ENCODE peak calls at places on chromosome 19, in nine cellular contexts. B is Caco-2; J is epithelial cell of esophagus; X is frontal cortex; I is SK-N-SH; M is T-cell; Q is fibroblast of lung; A is stimulated activated CD4-positive, alpha-beta T cell treated with anti-CD3 and anti-CD28 coated beads, Interleukin-12 subunit alpha, Interleukin-12 subunit beta, amount 100 ng/mL, for 4 hours; Y is NCI-H2081. N is an unnamed sample.

GRCh38 chr19:13804830-13805683 is 9.8 kb downstream of the ZSWIM4 start:
- DNase-seq in B (peak; percentile 35), J (no peak), X (no peak), I (peak; percentile 72), M (no peak), Q (no peak), A (no peak), Y (no peak), N (no peak)

GRCh38 chr19:16258440-16258903 is 60.8 kb downstream of the AP1M1 start:
- DNase-seq in B (no peak), J (no peak), X (no peak), I (peak; percentile 55), M (no peak), Q (no peak), A (no peak), Y (no peak), N (no peak)

GRCh38 chr19:40567040-40567749 is 9.5 kb upstream of the SHKBP1 start:
- DNase-seq in B (no peak), J (no peak), X (no peak), I (peak; percentile 63), M (no peak), Q (peak; percentile 18), A (no peak), Y (no peak), N (no peak)

GRCh38 chr19:49565261-49565660 is 15.1 kb downstream of the NOSIP start:
- DNase-seq in B (no peak), J (no peak), X (no peak), I (no peak), M (no peak), Q (no peak), A (no peak), Y (no peak), N (no peak)

GRCh38 chr19:48510421-48511268 is 990 bp downstream of the LMTK3 start:
- DNase-seq in B (peak; percentile 83), J (peak; percentile 58), X (peak; percentile 87), I (peak; percentile 80), M (peak; percentile 49), Q (peak; percentile 33), A (peak; percentile 67), Y (peak; percentile 64), N (peak; percentile 79)

GRCh38 chr19:13164370-13165090 is 14.3 kb downstream of the IER2 start:
- DNase-seq in B (peak; percentile 80), J (peak; percentile 90), X (no peak), I (peak; percentile 84), M (no peak), Q (peak; percentile 73), A (no peak), Y (peak; percentile 79), N (peak; percentile 44)

GRCh38 chr19:6074709-6075403 is 35.4 kb downstream of the RFX2 start:
- DNase-seq in B (no peak), J (no peak), X (no peak), I (no peak), M (no peak), Q (no peak), A (no peak), Y (no peak), N (no peak)

GRCh38 chr19:44891016-44891882 is at the start of gene TOMM40:
- DNase-seq in B (peak; percentile 99), J (no peak), X (peak; percentile 100), I (peak; percentile 97), M (no peak), Q (peak; percentile 99), A (peak; percentile 36), Y (peak; percentile 100), N (no peak)

GRCh38 chr19:50890422-50891252 is 17.4 kb downstream of the KLK2 start:
- DNase-seq in B (no peak), J (peak; percentile 31), X (no peak), I (no peak), M (no peak), Q (peak; percentile 18), A (no peak), Y (no peak), N (no peak)

GRCh38 chr19:30741539-30741938 is 369.4 kb downstream of the ZNF536 start:
- DNase-seq in B (no peak), J (no peak), X (no peak), I (peak; percentile 48), M (no peak), Q (no peak), A (no peak), Y (no peak), N (no peak)

GRCh38 chr19:46373573-46374359 is 26.9 kb downstream of the PPP5C start:
- DNase-seq in B (peak; percentile 39), J (peak; percentile 99), X (no peak), I (peak; percentile 80), M (no peak), Q (peak; percentile 72), A (no peak), Y (peak; percentile 99), N (no peak)

GRCh38 chr19:29397748-29398147 is 128.0 kb upstream of the VSTM2B start:
- DNase-seq in B (no peak), J (no peak), X (no peak), I (no peak), M (no peak), Q (no peak), A (no peak), Y (no peak), N (no peak)

GRCh38 chr19:13262450-13262849 is 112.2 kb downstream of the IER2 start:
- DNase-seq in B (peak; percentile 43), J (peak; percentile 59), X (peak; percentile 52), I (peak; percentile 66), M (no peak), Q (peak; percentile 36), A (no peak), Y (peak; percentile 25), N (no peak)

GRCh38 chr19:41870401-41870873 is 6.6 kb upstream of the CD79A start:
- DNase-seq in B (no peak), J (peak; percentile 34), X (no peak), I (peak; percentile 22), M (no peak), Q (peak; percentile 79), A (no peak), Y (no peak), N (no peak)

GRCh38 chr19:36838784-36839324 is 667 bp upstream of the ZNF790 start:
- DNase-seq in B (no peak), J (no peak), X (no peak), I (no peak), M (no peak), Q (peak; percentile 34), A (no peak), Y (no peak), N (no peak)

GRCh38 chr19:2192862-2193261 is 29.1 kb downstream of the DOT1L start:
- DNase-seq in B (no peak), J (no peak), X (no peak), I (no peak), M (no peak), Q (no peak), A (no peak), Y (no peak), N (no peak)

GRCh38 chr19:33434886-33435705 is 61.6 kb downstream of the CEBPG start:
- DNase-seq in B (no peak), J (peak; percentile 8), X (no peak), I (peak; percentile 90), M (no peak), Q (peak; percentile 40), A (no peak), Y (no peak), N (no peak)

GRCh38 chr19:18069383-18069782 is 17.4 kb downstream of the IL12RB1 start:
- DNase-seq in B (no peak), J (no peak), X (no peak), I (peak; percentile 4), M (no peak), Q (no peak), A (no peak), Y (no peak), N (no peak)

GRCh38 chr19:8638078-8638619 is 7.7 kb downstream of the NFILZ start:
- DNase-seq in B (no peak), J (no peak), X (no peak), I (no peak), M (no peak), Q (peak; percentile 89), A (no peak), Y (no peak), N (no peak)

GRCh38 chr19:35793381-35794165 is 18.2 kb downstream of the ARHGAP33 start:
- DNase-seq in B (no peak), J (peak; percentile 24), X (no peak), I (no peak), M (no peak), Q (no peak), A (no peak), Y (no peak), N (no peak)

GRCh38 chr19:46654621-46655152 is 6.3 kb downstream of the DACT3 start:
- DNase-seq in B (no peak), J (no peak), X (peak; percentile 84), I (no peak), M (no peak), Q (no peak), A (no peak), Y (no peak), N (no peak)

GRCh38 chr19:42235181-42235580 is 7.2 kb downstream of the GSK3A start:
- DNase-seq in B (no peak), J (no peak), X (no peak), I (no peak), M (no peak), Q (no peak), A (no peak), Y (no peak), N (no peak)

GRCh38 chr19:48351341-48351752 is 12.4 kb downstream of the TMEM143 start:
- DNase-seq in B (peak; percentile 85), J (peak; percentile 62), X (no peak), I (peak; percentile 86), M (peak; percentile 44), Q (peak; percentile 26), A (peak; percentile 80), Y (peak; percentile 39), N (peak; percentile 69)

GRCh38 chr19:7307590-7308218 is 13.5 kb upstream of the INSR start:
- DNase-seq in B (no peak), J (no peak), X (no peak), I (no peak), M (no peak), Q (no peak), A (no peak), Y (no peak), N (no peak)

GRCh38 chr19:3492131-3492839 is 8.2 kb downstream of the DOHH start:
- DNase-seq in B (no peak), J (no peak), X (no peak), I (peak; percentile 26), M (no peak), Q (no peak), A (no peak), Y (no peak), N (no peak)

GRCh38 chr19:902093-902370 is 8.7 kb downstream of the RNU6-9 start:
- DNase-seq in B (no peak), J (no peak), X (no peak), I (no peak), M (no peak), Q (no peak), A (no peak), Y (no peak), N (no peak)

GRCh38 chr19:18487576-18488402 is 34.1 kb downstream of the ELL start:
- DNase-seq in B (no peak), J (no peak), X (no peak), I (no peak), M (no peak), Q (no peak), A (no peak), Y (no peak), N (no peak)

GRCh38 chr19:14003279-14004051 is 2.7 kb downstream of the RFX1 start:
- DNase-seq in B (no peak), J (no peak), X (no peak), I (no peak), M (no peak), Q (no peak), A (no peak), Y (no peak), N (no peak)

GRCh38 chr19:55216461-55217198 is 7.3 kb upstream of the PTPRH start:
- DNase-seq in B (peak; percentile 93), J (peak; percentile 100), X (peak; percentile 62), I (peak; percentile 91), M (no peak), Q (peak; percentile 100), A (peak; percentile 50), Y (peak; percentile 96), N (peak; percentile 24)

GRCh38 chr19:33404916-33405315 is 31.4 kb downstream of the CEBPG start:
- DNase-seq in B (no peak), J (no peak), X (no peak), I (no peak), M (no peak), Q (no peak), A (no peak), Y (no peak), N (no peak)

GRCh38 chr19:6551607-6552450 is 21.0 kb downstream of the TNFSF9 start:
- DNase-seq in B (no peak), J (no peak), X (no peak), I (peak; percentile 70), M (peak; percentile 40), Q (peak; percentile 70), A (peak; percentile 43), Y (no peak), N (peak; percentile 16)

N was measured in effector CD4-positive, alpha-beta T cell.